ENCODE peak calls at places on chromosome 14, in four cellular contexts. B, A, E and G are unnamed samples.

GRCh38 chr14:64447890-64448667 is 17.2 kb upstream of the AKAP5 start:
- DNase-seq in B (no peak), E (no peak), A (no peak), G (no peak)

GRCh38 chr14:46197856-46198255 is 453.7 kb downstream of the RPL10L start:
- DNase-seq in E (no peak), A (no peak), B (no peak), G (no peak)

GRCh38 chr14:36254020-36254614 is 66.3 kb downstream of the MBIP start:
- DNase-seq in B (no peak), A (no peak), E (no peak), G (no peak)

GRCh38 chr14:72554994-72555608 is 338.8 kb downstream of the DPF3 start:
- DNase-seq in E (no peak), A (no peak), B (peak), G (no peak)

GRCh38 chr14:53149656-53150319 is 3.3 kb downstream of the DDHD1 start:
- DNase-seq in E (no peak), A (no peak), B (no peak), G (no peak)

GRCh38 chr14:72643317-72643801 is 250.5 kb downstream of the DPF3 start:
- DNase-seq in A (no peak), E (peak), B (no peak), G (no peak)

GRCh38 chr14:104037903-104038302 is 47.6 kb upstream of the ASPG start:
- DNase-seq in A (no peak), E (no peak), B (no peak), G (no peak)

GRCh38 chr14:93078830-93079229 is 36.9 kb downstream of the ITPK1 start:
- DNase-seq in A (no peak), B (no peak), E (peak), G (no peak)

GRCh38 chr14:34237098-34237497 is 224.9 kb downstream of the SPTSSA start:
- DNase-seq in E (no peak), A (peak), B (no peak), G (no peak)

GRCh38 chr14:21940887-21941855 is 267.6 kb upstream of the OR4E1 start:
- DNase-seq in B (no peak), E (no peak), A (no peak), G (no peak)

GRCh38 chr14:51716610-51717009 is 64.9 kb downstream of the FRMD6 start:
- DNase-seq in A (no peak), E (no peak), B (no peak), G (no peak)

GRCh38 chr14:54621686-54622085 is 54.8 kb downstream of the SAMD4A start:
- DNase-seq in B (no peak), E (no peak), A (no peak), G (no peak)

GRCh38 chr14:33918256-33918655 is 32.6 kb downstream of the EGLN3 start:
- DNase-seq in B (no peak), E (no peak), A (no peak), G (no peak)

GRCh38 chr14:95531473-95531872 is 3.4 kb upstream of the GLRX5 start:
- DNase-seq in B (no peak), A (no peak), E (no peak), G (no peak)

GRCh38 chr14:99232406-99233214 is 39.4 kb downstream of the BCL11B start:
- DNase-seq in A (no peak), E (no peak), B (no peak), G (no peak)

GRCh38 chr14:104093366-104094055 is 8.0 kb downstream of the ASPG start:
- DNase-seq in A (no peak), B (no peak), E (no peak), G (no peak)

GRCh38 chr14:105481886-105482454 is 4.7 kb upstream of the CRIP1 start:
- DNase-seq in A (peak), B (peak), E (peak), G (no peak)

GRCh38 chr14:54450535-54450934 is 9.4 kb upstream of the CNIH1 start:
- DNase-seq in E (no peak), B (no peak), A (no peak), G (no peak)